ENCODE peak calls at places on chromosomes 2 and 18, in six cellular contexts. Z is HCEC 1CT, T is midbrain, E is Right ventricle myocardium inferior, B is activated T-cell treated with anti-CD3 and anti-CD28 coated beads for 1 hour, O is T-helper 17 cell. F is an unnamed sample.

GRCh38 chr2:866887-867286 is 83.8 kb upstream of the SNTG2 start:
- DNase-seq in Z (no peak), T (no peak), E (no peak), B (no peak), O (no peak), F (no peak)

GRCh38 chr2:9809448-9810088 is 33.7 kb upstream of the TAF1B start:
- DNase-seq in Z (no peak), T (no peak), E (no peak), B (no peak), O (no peak), F (no peak)

GRCh38 chr2:28346587-28346986 is 46.1 kb upstream of the FOSL2 start:
- DNase-seq in Z (peak; percentile 52), T (no peak), E (no peak), B (no peak), O (no peak), F (peak; percentile 89)

GRCh38 chr2:73987109-73987947 is 2.6 kb downstream of the TET3 start:
- DNase-seq in Z (no peak), T (peak; percentile 60), E (no peak), B (peak; percentile 30), O (peak; percentile 20), F (peak; percentile 62)

GRCh38 chr2:75602724-75603342 is 42.1 kb upstream of the EVA1A start:
- DNase-seq in Z (peak; percentile 90), T (no peak), E (no peak), B (no peak), O (no peak), F (peak; percentile 88)

GRCh38 chr2:9311488-9311887 is 104.9 kb downstream of the ASAP2 start:
- DNase-seq in Z (peak; percentile 91), T (peak; percentile 13), E (peak; percentile 79), B (no peak), O (no peak), F (peak; percentile 90)

GRCh38 chr18:435940-436339 is 64.6 kb downstream of the COLEC12 start:
- DNase-seq in Z (peak; percentile 35), T (peak; percentile 83), E (no peak), B (no peak), O (no peak), F (peak; percentile 43)

GRCh38 chr2:95346738-95347671 is 49.9 kb downstream of the KCNIP3 start:
- DNase-seq in Z (no peak), T (no peak), E (no peak), B (no peak), O (no peak), F (no peak)

GRCh38 chr2:230225486-230225885 is at the start of gene SP140:
- DNase-seq in Z (no peak), T (peak; percentile 4), E (peak; percentile 77), B (peak; percentile 62), O (peak; percentile 52), F (no peak)

GRCh38 chr18:49716035-49716434 is 97.3 kb downstream of the ACAA2 start:
- DNase-seq in Z (no peak), T (no peak), E (no peak), B (no peak), O (no peak), F (no peak)

GRCh38 chr2:190889175-190889943 is 8.7 kb downstream of the GLS start:
- DNase-seq in Z (no peak), T (no peak), E (no peak), B (no peak), O (no peak), F (no peak)

GRCh38 chr2:72973566-72974435 is 56.5 kb downstream of the EMX1 start:
- DNase-seq in Z (peak; percentile 57), T (no peak), E (peak; percentile 62), B (peak; percentile 17), O (no peak), F (peak; percentile 58)

GRCh38 chr2:130261970-130262760 is 63.9 kb upstream of the TUBA3E start:
- DNase-seq in Z (no peak), T (no peak), E (no peak), B (no peak), O (no peak), F (peak; percentile 6)

GRCh38 chr2:118123561-118124232 is 35.4 kb downstream of the INSIG2 start:
- DNase-seq in Z (peak; percentile 7), T (no peak), E (no peak), B (no peak), O (no peak), F (peak; percentile 52)

GRCh38 chr2:164913640-164914346 is 41.5 kb downstream of the SLC38A11 start:
- DNase-seq in Z (peak; percentile 61), T (no peak), E (no peak), B (no peak), O (no peak), F (peak; percentile 15)

GRCh38 chr2:157809212-157809611 is 66.9 kb downstream of the ACVR1 start:
- DNase-seq in Z (peak; percentile 77), T (no peak), E (no peak), B (no peak), O (no peak), F (peak; percentile 71)

GRCh38 chr2:20125164-20125563 is 73.7 kb upstream of the LAPTM4A start:
- DNase-seq in Z (no peak), T (no peak), E (no peak), B (no peak), O (no peak), F (no peak)

GRCh38 chr2:220586980-220587549 is 959.6 kb downstream of the SLC4A3 start:
- DNase-seq in Z (peak; percentile 38), T (no peak), E (no peak), B (no peak), O (no peak), F (peak; percentile 79)

GRCh38 chr2:156430978-156431358 is 5.2 kb upstream of the GPD2 start:
- DNase-seq in Z (peak; percentile 71), T (no peak), E (no peak), B (no peak), O (no peak), F (peak; percentile 73)

GRCh38 chr2:7999683-8000476 is 682.0 kb upstream of the ID2 start:
- DNase-seq in Z (no peak), T (no peak), E (no peak), B (no peak), O (no peak), F (no peak)

GRCh38 chr18:11154369-11154982 is 5.1 kb upstream of the PIEZO2 start:
- DNase-seq in Z (peak; percentile 55), T (peak; percentile 63), E (no peak), B (no peak), O (no peak), F (peak; percentile 76)

GRCh38 chr2:10279472-10279870 is 23.2 kb upstream of the HPCAL1 start:
- DNase-seq in Z (no peak), T (no peak), E (no peak), B (no peak), O (no peak), F (no peak)

GRCh38 chr18:37955201-37955600 is 389.6 kb upstream of the CELF4 start:
- DNase-seq in Z (no peak), T (no peak), E (no peak), B (no peak), O (no peak), F (no peak)

GRCh38 chr2:228527481-228527880 is 346.0 kb upstream of the SPHKAP start:
- DNase-seq in Z (peak; percentile 30), T (no peak), E (no peak), B (no peak), O (no peak), F (peak; percentile 3)